ENCODE peak calls at places on chromosome X, in eight cellular contexts. One of them, this sample, is unnamed. For H3K9me3, the result is how much of the 10 kb centered on the place peaks cover.

GRCh38 chrX:118736394-118737010 is 9.1 kb downstream of the IL13RA1 start:
- DNase-seq in Panc1: no peak
- DNase-seq in mucosa of descending colon: no peak
- DNase-seq in CD8-positive, alpha-beta T cell: no peak
- DNase-seq in transverse colon: no peak
- DNase-seq in uterus: no peak
- DNase-seq in cardiac muscle cell: no peak
- DNase-seq in tibial artery: no peak
- DNase-seq in this sample: no peak

GRCh38 chrX:39886282-39886681 is 211.5 kb downstream of the BCOR start:
- DNase-seq in Panc1: no peak
- DNase-seq in tibial artery: no peak
- DNase-seq in uterus: no peak
- DNase-seq in transverse colon: no peak
- DNase-seq in mucosa of descending colon: no peak
- DNase-seq in cardiac muscle cell: no peak
- DNase-seq in CD8-positive, alpha-beta T cell: no peak
- DNase-seq in this sample: no peak

GRCh38 chrX:105651052-105651451 is 171.3 kb upstream of the NRK start:
- DNase-seq in transverse colon: no peak
- DNase-seq in cardiac muscle cell: no peak
- DNase-seq in tibial artery: no peak
- DNase-seq in uterus: no peak
- DNase-seq in Panc1: no peak
- DNase-seq in mucosa of descending colon: no peak
- DNase-seq in CD8-positive, alpha-beta T cell: no peak
- DNase-seq in this sample: no peak

GRCh38 chrX:151391722-151392121 is 5.3 kb upstream of the VMA21 start:
- DNase-seq in mucosa of descending colon: no peak
- DNase-seq in transverse colon: no peak
- DNase-seq in cardiac muscle cell: no peak
- DNase-seq in Panc1: no peak
- DNase-seq in uterus: no peak
- DNase-seq in tibial artery: no peak
- DNase-seq in CD8-positive, alpha-beta T cell: no peak
- DNase-seq in this sample: no peak

GRCh38 chrX:39440734-39441305 is 639.6 kb downstream of the MID1IP1 start:
- DNase-seq in mucosa of descending colon: no peak
- DNase-seq in tibial artery: no peak
- DNase-seq in uterus: no peak
- DNase-seq in Panc1: no peak
- DNase-seq in transverse colon: no peak
- DNase-seq in CD8-positive, alpha-beta T cell: no peak
- DNase-seq in cardiac muscle cell: no peak
- DNase-seq in this sample: no peak

GRCh38 chrX:70049406-70049805 is 332 bp downstream of the AWAT2 start:
- DNase-seq in uterus: no peak
- DNase-seq in tibial artery: no peak
- DNase-seq in CD8-positive, alpha-beta T cell: no peak
- DNase-seq in Panc1: no peak
- DNase-seq in cardiac muscle cell: no peak
- DNase-seq in transverse colon: no peak
- DNase-seq in mucosa of descending colon: no peak
- DNase-seq in this sample: no peak

GRCh38 chrX:83997781-83998180 is 136.8 kb downstream of the CYLC1 start:
- DNase-seq in tibial artery: no peak
- DNase-seq in uterus: no peak
- DNase-seq in cardiac muscle cell: no peak
- DNase-seq in mucosa of descending colon: no peak
- DNase-seq in transverse colon: no peak
- DNase-seq in CD8-positive, alpha-beta T cell: no peak
- DNase-seq in Panc1: no peak
- DNase-seq in this sample: no peak

GRCh38 chrX:106698693-106699092 is 27.8 kb upstream of the RNF128 start:
- DNase-seq in mucosa of descending colon: no peak
- DNase-seq in transverse colon: no peak
- DNase-seq in Panc1: no peak
- DNase-seq in tibial artery: no peak
- DNase-seq in cardiac muscle cell: no peak
- DNase-seq in uterus: no peak
- DNase-seq in CD8-positive, alpha-beta T cell: no peak
- DNase-seq in this sample: peak

GRCh38 chrX:41718481-41719245 is 5.3 kb upstream of the GPR82 start:
- DNase-seq in uterus: no peak
- DNase-seq in mucosa of descending colon: no peak
- DNase-seq in CD8-positive, alpha-beta T cell: no peak
- DNase-seq in transverse colon: no peak
- DNase-seq in cardiac muscle cell: no peak
- DNase-seq in tibial artery: no peak
- DNase-seq in Panc1: no peak
- DNase-seq in this sample: no peak

GRCh38 chrX:123731258-123731986 is 1.4 kb downstream of the THOC2 start:
- DNase-seq in transverse colon: no peak
- DNase-seq in Panc1: no peak
- DNase-seq in mucosa of descending colon: no peak
- DNase-seq in CD8-positive, alpha-beta T cell: no peak
- DNase-seq in cardiac muscle cell: peak
- DNase-seq in tibial artery: no peak
- DNase-seq in uterus: no peak
- DNase-seq in this sample: no peak

GRCh38 chrX:103847174-103847870 is 15.3 kb upstream of the RAB9B start:
- DNase-seq in uterus: no peak
- DNase-seq in transverse colon: no peak
- DNase-seq in mucosa of descending colon: no peak
- DNase-seq in Panc1: no peak
- DNase-seq in tibial artery: no peak
- DNase-seq in CD8-positive, alpha-beta T cell: no peak
- DNase-seq in cardiac muscle cell: no peak
- DNase-seq in this sample: no peak

GRCh38 chrX:7486502-7486901 is 338.5 kb upstream of the PUDP start:
- DNase-seq in tibial artery: no peak
- DNase-seq in Panc1: no peak
- DNase-seq in CD8-positive, alpha-beta T cell: no peak
- DNase-seq in transverse colon: no peak
- DNase-seq in mucosa of descending colon: no peak
- DNase-seq in cardiac muscle cell: no peak
- DNase-seq in uterus: no peak
- DNase-seq in this sample: no peak

GRCh38 chrX:102867254-102867653 is 69.8 kb upstream of the RAB40AL start:
- DNase-seq in CD8-positive, alpha-beta T cell: no peak
- DNase-seq in tibial artery: no peak
- DNase-seq in Panc1: no peak
- DNase-seq in transverse colon: no peak
- DNase-seq in cardiac muscle cell: no peak
- DNase-seq in uterus: no peak
- DNase-seq in mucosa of descending colon: no peak
- DNase-seq in this sample: no peak

GRCh38 chrX:9995855-9996339 is 28.7 kb downstream of the CLDN34 start:
- DNase-seq in Panc1: no peak
- DNase-seq in CD8-positive, alpha-beta T cell: peak
- DNase-seq in tibial artery: peak
- DNase-seq in cardiac muscle cell: peak
- DNase-seq in uterus: peak
- DNase-seq in mucosa of descending colon: peak
- DNase-seq in transverse colon: peak
- DNase-seq in this sample: peak

GRCh38 chrX:56788229-56788628 is 59.2 kb downstream of the NBDY start:
- DNase-seq in mucosa of descending colon: no peak
- DNase-seq in transverse colon: peak
- DNase-seq in Panc1: no peak
- DNase-seq in uterus: peak
- DNase-seq in cardiac muscle cell: no peak
- DNase-seq in tibial artery: no peak
- DNase-seq in CD8-positive, alpha-beta T cell: no peak
- DNase-seq in this sample: no peak

GRCh38 chrX:17160971-17161370 is 214.0 kb upstream of the NHS start:
- DNase-seq in cardiac muscle cell: no peak
- DNase-seq in mucosa of descending colon: no peak
- DNase-seq in tibial artery: no peak
- DNase-seq in transverse colon: no peak
- DNase-seq in CD8-positive, alpha-beta T cell: no peak
- DNase-seq in uterus: no peak
- DNase-seq in Panc1: no peak
- DNase-seq in this sample: no peak

GRCh38 chrX:131843996-131844395 is 179.1 kb upstream of the STK26 start:
- DNase-seq in uterus: no peak
- DNase-seq in CD8-positive, alpha-beta T cell: no peak
- DNase-seq in tibial artery: no peak
- DNase-seq in transverse colon: no peak
- DNase-seq in cardiac muscle cell: no peak
- DNase-seq in mucosa of descending colon: no peak
- DNase-seq in Panc1: no peak
- DNase-seq in this sample: no peak

GRCh38 chrX:1111543-1112300 is 100.7 kb downstream of the CRLF2 start:
- DNase-seq in tibial artery: no peak
- DNase-seq in uterus: no peak
- DNase-seq in CD8-positive, alpha-beta T cell: no peak
- DNase-seq in transverse colon: no peak
- DNase-seq in Panc1: no peak
- DNase-seq in mucosa of descending colon: no peak
- DNase-seq in cardiac muscle cell: no peak
- DNase-seq in this sample: no peak

DNA sequence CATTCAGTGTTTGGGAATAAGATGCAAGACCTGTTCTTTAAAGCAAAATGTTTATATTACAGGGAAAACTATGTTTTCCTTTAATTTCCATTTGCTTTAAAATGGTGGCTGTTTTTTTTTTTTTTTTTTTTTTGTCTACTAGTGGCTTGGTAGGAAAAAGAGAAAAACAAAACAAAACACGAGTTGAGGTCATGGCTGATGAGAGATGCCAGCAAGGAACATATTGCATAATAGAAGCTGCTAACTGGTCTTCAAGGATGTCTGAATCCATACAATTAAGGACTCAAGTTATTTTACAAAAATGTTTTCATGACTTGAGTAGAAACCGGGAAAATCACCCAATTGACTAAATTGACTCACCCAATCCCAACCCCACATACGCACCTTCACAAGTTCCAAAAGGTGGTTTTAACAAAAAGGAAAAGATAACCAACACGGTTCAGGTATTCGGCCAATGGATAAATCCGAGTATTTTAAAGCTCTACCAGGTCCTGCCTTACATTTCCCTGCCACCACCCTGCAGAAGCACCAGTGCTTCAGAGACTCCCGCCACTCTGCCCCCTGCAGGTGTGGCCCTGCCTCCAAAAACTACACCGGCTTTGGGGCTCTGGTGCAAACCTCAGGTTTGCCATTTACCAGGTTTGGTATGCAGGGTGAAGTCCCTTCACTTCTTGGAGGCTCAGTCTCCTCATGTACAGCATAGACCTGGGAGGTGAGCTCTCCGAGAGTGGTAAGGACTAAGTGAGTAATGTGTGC is 27.1 kb downstream of the PIR start:
- DNase-seq in uterus: no peak
- DNase-seq in mucosa of descending colon: no peak
- DNase-seq in tibial artery: no peak
- DNase-seq in Panc1: no peak
- DNase-seq in transverse colon: no peak
- DNase-seq in CD8-positive, alpha-beta T cell: no peak
- DNase-seq in cardiac muscle cell: peak
- DNase-seq in this sample: no peak
- TF ChIP-seq CTCF in uterus: no peak
- TF ChIP-seq CTCF in mucosa of descending colon: no peak
- TF ChIP-seq CTCF in tibial artery: no peak
- TF ChIP-seq CTCF in Panc1: no peak
- TF ChIP-seq CTCF in transverse colon: no peak
- TF ChIP-seq CTCF in CD8-positive, alpha-beta T cell: no peak
- TF ChIP-seq CTCF in cardiac muscle cell: peak
- TF ChIP-seq CTCF in this sample: no peak

GRCh38 chrX:152865232-152865920 is 32.5 kb upstream of the ZNF185 start:
- DNase-seq in Panc1: no peak
- DNase-seq in transverse colon: no peak
- DNase-seq in cardiac muscle cell: no peak
- DNase-seq in tibial artery: peak
- DNase-seq in CD8-positive, alpha-beta T cell: no peak
- DNase-seq in mucosa of descending colon: no peak
- DNase-seq in uterus: no peak
- DNase-seq in this sample: no peak

GRCh38 chrX:152861826-152862225 is 31.0 kb downstream of the NSDHL start:
- DNase-seq in mucosa of descending colon: no peak
- DNase-seq in tibial artery: no peak
- DNase-seq in CD8-positive, alpha-beta T cell: no peak
- DNase-seq in transverse colon: no peak
- DNase-seq in cardiac muscle cell: no peak
- DNase-seq in Panc1: no peak
- DNase-seq in uterus: no peak
- DNase-seq in this sample: no peak

GRCh38 chrX:152861116-152861515 is 30.3 kb downstream of the NSDHL start:
- DNase-seq in mucosa of descending colon: no peak
- DNase-seq in transverse colon: no peak
- DNase-seq in CD8-positive, alpha-beta T cell: no peak
- DNase-seq in Panc1: no peak
- DNase-seq in uterus: no peak
- DNase-seq in tibial artery: no peak
- DNase-seq in cardiac muscle cell: no peak
- DNase-seq in this sample: peak
- H3K9me3 ChIP-seq in mucosa of descending colon: under half
- H3K9me3 ChIP-seq in transverse colon: under half
- H3K9me3 ChIP-seq in CD8-positive, alpha-beta T cell: under half
- H3K9me3 ChIP-seq in Panc1: under half
- H3K9me3 ChIP-seq in uterus: under half
- H3K9me3 ChIP-seq in tibial artery: under half
- H3K9me3 ChIP-seq in cardiac muscle cell: under half
- H3K9me3 ChIP-seq in this sample: under half

DNA sequence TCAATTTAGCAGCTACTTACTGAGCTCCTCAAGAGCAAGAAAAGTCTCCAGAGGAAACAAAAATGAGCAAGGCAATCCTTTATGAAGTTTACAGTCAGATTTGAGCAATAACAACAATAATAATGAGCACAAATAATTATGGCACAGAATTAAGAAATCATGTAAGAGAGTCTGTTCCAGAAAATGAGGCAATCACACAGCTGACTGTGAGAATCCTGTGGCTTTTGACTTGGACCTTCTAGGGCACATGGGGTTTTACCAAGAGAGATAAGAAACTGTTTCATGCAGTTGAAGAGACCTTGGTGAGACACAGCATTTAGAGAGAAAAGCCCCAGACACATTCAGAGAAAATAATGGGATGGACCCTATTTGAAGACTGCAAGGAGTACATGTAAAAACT is 362.6 kb upstream of the MAGEB2 start:
- DNase-seq in tibial artery: no peak
- DNase-seq in mucosa of descending colon: no peak
- DNase-seq in cardiac muscle cell: no peak
- DNase-seq in Panc1: no peak
- DNase-seq in CD8-positive, alpha-beta T cell: no peak
- DNase-seq in transverse colon: no peak
- DNase-seq in uterus: no peak
- DNase-seq in this sample: no peak
- TF ChIP-seq CTCF in tibial artery: no peak
- TF ChIP-seq CTCF in mucosa of descending colon: no peak
- TF ChIP-seq CTCF in cardiac muscle cell: no peak
- TF ChIP-seq CTCF in Panc1: no peak
- TF ChIP-seq CTCF in CD8-positive, alpha-beta T cell: no peak
- TF ChIP-seq CTCF in transverse colon: no peak
- TF ChIP-seq CTCF in uterus: no peak
- TF ChIP-seq CTCF in this sample: no peak

DNA sequence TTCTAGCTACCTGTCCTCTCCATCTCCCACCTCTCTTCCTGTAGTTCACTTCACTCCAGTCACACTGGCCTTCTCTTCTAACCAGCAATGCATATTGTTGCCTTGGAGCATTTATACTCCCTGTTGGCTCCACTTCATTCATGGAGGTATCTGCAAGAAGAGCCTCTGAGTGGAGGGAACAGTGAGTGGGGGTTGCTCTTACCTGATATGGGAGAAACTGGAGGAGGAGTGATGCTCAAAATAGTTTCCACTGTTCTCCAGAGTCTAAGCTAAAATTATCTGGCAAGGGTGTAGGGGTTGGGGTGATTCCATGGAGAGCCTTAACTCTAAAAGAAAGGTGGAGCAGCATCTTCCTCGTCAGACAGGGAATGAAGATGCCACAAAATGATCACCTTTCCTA is 28.9 kb upstream of the DDX53 start:
- DNase-seq in tibial artery: no peak
- DNase-seq in mucosa of descending colon: no peak
- DNase-seq in cardiac muscle cell: no peak
- DNase-seq in transverse colon: no peak
- DNase-seq in Panc1: no peak
- DNase-seq in uterus: no peak
- DNase-seq in CD8-positive, alpha-beta T cell: no peak
- DNase-seq in this sample: no peak
- H3K9me3 ChIP-seq in tibial artery: under half
- H3K9me3 ChIP-seq in mucosa of descending colon: under half
- H3K9me3 ChIP-seq in cardiac muscle cell: under half
- H3K9me3 ChIP-seq in transverse colon: under half
- H3K9me3 ChIP-seq in Panc1: under half
- H3K9me3 ChIP-seq in uterus: under half
- H3K9me3 ChIP-seq in CD8-positive, alpha-beta T cell: under half
- H3K9me3 ChIP-seq in this sample: under half